ENCODE peak calls at places on chromosomes 13 and 19, in five cellular contexts. Q is cardiac fibroblast; V is DMS53; Z is stimulated activated CD4-positive, alpha-beta T cell treated with anti-CD3 and anti-CD28 coated beads, Interleukin-1b, Interleukin-23, amount 100 ng/mL, for 1 hour; P is NCI-H1105. F is an unnamed sample.

GRCh38 chr19:18049390-18049789 is 37.3 kb downstream of the IL12RB1 start:
- DNase-seq in Q (peak), V (peak), Z (no peak), P (no peak), F (no peak)

GRCh38 chr13:42581427-42581826 is 7.5 kb downstream of the TNFSF11 start:
- DNase-seq in Q (no peak), V (no peak), Z (no peak), P (no peak), F (no peak)

GRCh38 chr19:798415-799075 is 1.3 kb downstream of the PTBP1 start:
- DNase-seq in Q (peak), V (peak), Z (no peak), P (no peak), F (no peak)

GRCh38 chr13:98571955-98572662 is 4.8 kb downstream of the STK24 start:
- DNase-seq in Q (peak), V (peak), Z (no peak), P (peak), F (peak)

GRCh38 chr19:39390460-39390758 is 497 bp downstream of the PAF1 start:
- DNase-seq in Q (no peak), V (peak), Z (peak), P (no peak), F (no peak)

GRCh38 chr13:109301276-109301675 is 485.1 kb downstream of the IRS2 start:
- DNase-seq in Q (no peak), V (no peak), Z (no peak), P (no peak), F (no peak)

GRCh38 chr19:3276341-3276799 is 51.9 kb downstream of the CELF5 start:
- DNase-seq in Q (no peak), V (peak), Z (no peak), P (no peak), F (peak)

GRCh38 chr13:45292176-45292575 is 48.8 kb downstream of the TPT1 start:
- DNase-seq in Q (no peak), V (peak), Z (no peak), P (no peak), F (no peak)

GRCh38 chr19:19510432-19510831 is 4.9 kb downstream of the TSSK6 start:
- DNase-seq in Q (peak), V (no peak), Z (no peak), P (no peak), F (no peak)

GRCh38 chr13:73254827-73255226 is 196.0 kb downstream of the KLF5 start:
- DNase-seq in Q (no peak), V (no peak), Z (no peak), P (no peak), F (no peak)

GRCh38 chr19:12723643-12724426 is at the start of gene TNPO2:
- DNase-seq in Q (peak), V (peak), Z (no peak), P (peak), F (peak)

GRCh38 chr13:110697842-110698241 is 8.1 kb downstream of the CARS2 start:
- DNase-seq in Q (no peak), V (no peak), Z (no peak), P (no peak), F (no peak)

GRCh38 chr19:10289167-10289835 is 451 bp upstream of the ICAM5 start:
- DNase-seq in Q (no peak), V (peak), Z (no peak), P (peak), F (peak)

GRCh38 chr13:112978561-112979405 is 9.8 kb downstream of the MCF2L start:
- DNase-seq in Q (no peak), V (no peak), Z (no peak), P (no peak), F (no peak)

GRCh38 chr19:10122066-10122465 is 2.4 kb upstream of the EIF3G start:
- DNase-seq in Q (peak), V (no peak), Z (no peak), P (no peak), F (no peak)

GRCh38 chr19:2798733-2799132 is 13.4 kb downstream of the THOP1 start:
- DNase-seq in Q (peak), V (no peak), Z (no peak), P (no peak), F (no peak)

GRCh38 chr19:42324655-42325307 is 654 bp upstream of the MEGF8 start:
- DNase-seq in Q (no peak), V (no peak), Z (no peak), P (no peak), F (no peak)

GRCh38 chr19:8655340-8655709 is 24.9 kb downstream of the NFILZ start:
- DNase-seq in Q (no peak), V (peak), Z (no peak), P (no peak), F (peak)

F was measured in SHP77.